ENCODE peak calls at places on chromosomes 13 and 19, in nine cellular contexts. H, N, X, L, V, R, F, S and A are unnamed samples.
A peak's percentile ranks its signal among the peaks of the same experiment; 100 is the strongest.

GRCh38 chr13:99314640-99315176 is 7.5 kb upstream of the GPR183 start:
- DNase-seq in L (no peak), H (no peak), R (no peak), V (no peak), S (peak; percentile 69), X (no peak), N (no peak), F (no peak), A (no peak)

GRCh38 chr13:110624766-110625756 is 9.7 kb downstream of the NAXD start:
- DNase-seq in S (no peak), F (no peak), L (no peak), H (no peak), R (no peak), N (no peak), V (no peak), X (no peak), A (no peak)

GRCh38 chr13:43911871-43912270 is 32.2 kb downstream of the LACC1 start:
- DNase-seq in R (no peak), S (no peak), F (no peak), X (no peak), V (no peak), L (no peak), H (no peak), N (no peak), A (no peak)

GRCh38 chr19:4374451-4375163 is 25.7 kb downstream of the SH3GL1 start:
- DNase-seq in L (peak; percentile 55), N (peak; percentile 74), S (no peak), F (peak; percentile 78), V (peak; percentile 88), X (peak; percentile 86), R (peak; percentile 90), H (no peak), A (peak; percentile 74)

GRCh38 chr13:72839831-72840426 is 58.0 kb downstream of the PIBF1 start:
- DNase-seq in H (no peak), S (no peak), F (peak; percentile 17), V (no peak), L (no peak), N (peak; percentile 78), R (peak; percentile 74), X (peak; percentile 66), A (no peak)

GRCh38 chr19:932647-933552 is 7.1 kb downstream of the ARID3A start:
- DNase-seq in N (peak; percentile 61), L (peak; percentile 79), H (no peak), V (peak; percentile 50), R (no peak), X (no peak), S (peak; percentile 64), F (peak; percentile 84), A (no peak)

GRCh38 chr13:64339373-64340063 is 2890.6 kb downstream of the PCDH9 start:
- DNase-seq in V (no peak), H (no peak), S (no peak), X (no peak), R (no peak), L (no peak), N (no peak), F (no peak), A (no peak)

GRCh38 chr13:51861728-51862300 is at the start of gene CCDC70:
- DNase-seq in X (no peak), F (no peak), R (peak; percentile 72), V (no peak), H (no peak), L (no peak), S (no peak), N (no peak), A (no peak)

GRCh38 chr19:38617764-38618589 is at the start of gene MAP4K1:
- DNase-seq in S (peak; percentile 80), N (peak; percentile 63), X (no peak), R (no peak), L (peak; percentile 52), H (peak; percentile 54), V (peak; percentile 29), F (peak; percentile 37), A (no peak)

GRCh38 chr13:30581582-30581981 is 36.1 kb upstream of the USPL1 start:
- DNase-seq in S (no peak), X (no peak), H (no peak), F (no peak), V (no peak), L (no peak), R (peak; percentile 49), N (peak; percentile 24), A (no peak)

GRCh38 chr19:50329146-50329925 is at the start of gene KCNC3:
- DNase-seq in L (peak; percentile 98), N (peak; percentile 99), X (peak; percentile 99), V (peak; percentile 96), S (peak; percentile 81), R (peak; percentile 99), H (peak; percentile 97), F (peak; percentile 99), A (peak; percentile 99)

GRCh38 chr13:31056650-31057275 is 104.9 kb downstream of the HSPH1 start:
- DNase-seq in F (no peak), V (no peak), H (no peak), X (no peak), N (no peak), S (no peak), R (no peak), L (no peak), A (no peak)

GRCh38 chr13:109113427-109113826 is 484.0 kb downstream of the MYO16 start:
- DNase-seq in F (no peak), S (no peak), R (no peak), X (no peak), H (no peak), L (no peak), N (no peak), V (no peak), A (no peak)

GRCh38 chr13:97359181-97360057 is 74.5 kb upstream of the RAP2A start:
- DNase-seq in R (peak; percentile 68), V (peak; percentile 48), F (no peak), N (peak; percentile 65), L (peak; percentile 51), X (peak; percentile 85), S (peak; percentile 62), H (no peak), A (no peak)

GRCh38 chr19:43639507-43640423 is at the start of gene CADM4:
- DNase-seq in V (no peak), L (peak; percentile 14), X (peak; percentile 63), F (peak; percentile 23), N (peak; percentile 45), S (peak; percentile 70), R (no peak), H (no peak), A (no peak)

GRCh38 chr13:41788552-41788951 is 172.4 kb downstream of the VWA8 start:
- DNase-seq in S (no peak), F (no peak), H (no peak), N (no peak), L (no peak), X (no peak), V (no peak), R (no peak), A (no peak)

GRCh38 chr19:47487551-47488515 is 3.8 kb upstream of the KPTN start:
- DNase-seq in H (no peak), V (no peak), S (no peak), R (no peak), X (no peak), L (no peak), N (no peak), F (no peak), A (no peak)

GRCh38 chr13:114194853-114195252 is 15.8 kb downstream of the CFAP97D2 start:
- DNase-seq in S (no peak), V (no peak), L (no peak), N (no peak), X (no peak), F (no peak), H (no peak), R (no peak), A (no peak)
- H3K4me3 ChIP-seq in S (no peak overlapping the region), V (no peak overlapping the region), L (no peak overlapping the region), N (no peak overlapping the region), X (no peak overlapping the region), F (no peak overlapping the region), H (no peak overlapping the region), R (no peak overlapping the region), A (no peak overlapping the region)

DNA sequence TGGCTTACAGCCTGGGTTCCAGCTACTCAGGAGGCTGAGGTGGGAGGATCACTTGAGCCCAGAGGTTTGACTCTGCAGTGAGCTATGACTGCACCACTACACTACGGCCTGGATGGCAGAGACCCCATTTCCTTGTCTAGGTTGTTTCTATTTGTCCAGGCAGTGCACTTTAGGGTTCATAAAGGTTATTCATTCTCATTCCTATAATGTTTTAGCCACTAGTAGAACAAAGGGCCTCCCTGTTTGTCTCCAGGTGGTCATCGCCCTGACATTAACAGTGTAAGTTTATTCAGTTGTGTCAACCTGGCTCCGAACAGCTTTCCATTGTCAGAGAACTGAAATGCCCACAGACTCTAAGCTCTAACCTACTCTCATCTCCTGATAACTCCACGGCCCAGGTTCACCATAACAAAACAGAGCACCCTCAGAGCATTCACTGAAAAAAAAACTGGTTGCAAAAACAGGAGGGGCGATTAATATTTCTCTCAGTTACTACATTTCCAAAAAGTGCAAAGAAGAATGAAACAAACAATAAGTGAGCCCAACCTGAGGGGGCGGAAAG is 37.1 kb downstream of the SMAD9 start:
- DNase-seq in X (no peak), F (no peak), H (no peak), R (no peak), V (no peak), S (no peak), N (no peak), L (no peak), A (no peak)
- H3K27ac ChIP-seq in X (no peak overlapping the region), F (no peak overlapping the region), H (no peak overlapping the region), R (no peak overlapping the region), V (no peak overlapping the region), S (no peak overlapping the region), N (no peak overlapping the region), L (no peak overlapping the region), A (no peak overlapping the region)

DNA sequence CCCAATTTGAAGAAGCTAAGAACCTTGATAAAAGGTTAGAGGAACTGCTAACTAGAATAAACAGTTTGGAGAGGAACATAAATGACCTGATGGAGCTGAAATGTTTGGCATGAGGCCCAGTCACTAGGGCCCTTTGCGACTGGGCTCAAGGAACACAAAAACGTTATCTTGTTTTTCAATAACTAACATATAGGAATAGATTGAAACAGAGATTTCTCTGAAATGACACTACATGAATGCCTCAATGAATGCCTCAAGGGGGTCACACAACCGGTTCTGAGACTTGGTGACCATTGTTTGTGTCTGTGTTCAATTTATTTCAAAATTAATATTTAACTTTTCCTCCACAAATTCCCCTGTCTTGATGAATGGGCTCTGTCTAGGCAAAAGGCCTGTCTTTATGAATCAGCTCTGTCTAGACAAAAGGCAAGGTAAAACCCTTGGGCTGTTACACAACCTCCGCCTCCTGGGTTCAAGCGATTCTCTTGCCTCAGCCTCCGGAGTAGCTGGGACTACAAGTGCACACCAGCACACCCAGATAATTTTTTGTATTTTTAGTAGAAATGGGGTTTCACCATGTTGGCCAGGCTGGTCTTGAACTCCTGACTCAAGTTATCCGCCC is 932 bp upstream of the ZNF486 start:
- DNase-seq in X (no peak), V (no peak), R (no peak), N (no peak), H (no peak), F (no peak), L (no peak), S (no peak), A (no peak)
- H3K9me3 ChIP-seq in X (no peaks in the 10 kb centered on the region), V (no peaks in the 10 kb centered on the region), R (peaks cover 7% of the 10 kb centered on the region), N (no peaks in the 10 kb centered on the region), H (no peaks in the 10 kb centered on the region), F (no peaks in the 10 kb centered on the region), L (no peaks in the 10 kb centered on the region), S (no peaks in the 10 kb centered on the region), A (no peaks in the 10 kb centered on the region)

DNA sequence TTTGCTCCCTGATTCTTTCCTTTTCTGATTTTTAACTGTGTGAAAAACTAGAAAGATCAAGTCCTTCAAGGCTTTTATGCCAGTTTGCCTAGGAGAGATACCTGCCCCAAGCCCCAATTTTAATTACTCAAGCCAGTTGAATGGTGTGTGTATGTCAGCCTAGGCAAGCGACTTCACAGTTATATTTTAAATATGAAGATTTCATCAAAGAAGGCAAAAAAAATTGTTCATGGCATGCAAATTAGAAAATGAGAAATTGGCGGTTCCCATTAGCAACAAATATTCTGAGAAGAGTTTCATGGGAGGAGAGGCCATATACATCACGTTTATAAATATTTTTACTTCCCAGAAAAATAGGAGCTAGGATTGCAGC is 167.6 kb downstream of the SLC7A1 start:
- DNase-seq in X (no peak), F (no peak), L (no peak), R (no peak), H (no peak), V (no peak), S (no peak), N (no peak), A (no peak)
- H3K4me3 ChIP-seq in X (peak overlapping the region; percentile 4), F (peak overlapping the region; percentile 67), L (peak overlapping the region; percentile 52), R (no peak overlapping the region), H (peak overlapping the region; percentile 54), V (peak overlapping the region; percentile 56), S (no peak overlapping the region), N (no peak overlapping the region), A (peak overlapping the region; percentile 75)